ENCODE peak calls at places on chromosomes 5 and 9, in five cellular contexts. Q, T, D, E and I are unnamed samples.

GRCh38 chr5:375336-375920 is 53.9 kb downstream of the AHRR start:
- DNase-seq in Q (no peak), T (no peak), D (no peak), E (peak), I (no peak)

GRCh38 chr5:148855249-148856008 is 29.0 kb downstream of the ADRB2 start:
- DNase-seq in Q (no peak), T (no peak), D (no peak), E (no peak), I (no peak)

GRCh38 chr5:61575581-61575980 is 243.5 kb downstream of the ZSWIM6 start:
- DNase-seq in Q (no peak), T (no peak), D (peak), E (no peak), I (no peak)

GRCh38 chr9:37390759-37391158 is 31.7 kb upstream of the GRHPR start:
- DNase-seq in Q (peak), T (peak), D (peak), E (no peak), I (peak)

GRCh38 chr5:32814620-32815019 is 103.5 kb downstream of the NPR3 start:
- DNase-seq in Q (no peak), T (no peak), D (no peak), E (no peak), I (peak)

GRCh38 chr5:176955895-176956294 is 50.7 kb downstream of the UIMC1 start:
- DNase-seq in Q (no peak), T (no peak), D (no peak), E (no peak), I (peak)

GRCh38 chr9:18327106-18327505 is 146.8 kb upstream of the ADAMTSL1 start:
- DNase-seq in Q (no peak), T (no peak), D (no peak), E (no peak), I (no peak)

GRCh38 chr9:37035472-37036236 is 1.6 kb upstream of the PAX5 start:
- DNase-seq in Q (no peak), T (peak), D (no peak), E (no peak), I (peak)

GRCh38 chr5:172864161-172864560 is 30.1 kb downstream of the ERGIC1 start:
- DNase-seq in Q (no peak), T (no peak), D (no peak), E (no peak), I (no peak)

DNA sequence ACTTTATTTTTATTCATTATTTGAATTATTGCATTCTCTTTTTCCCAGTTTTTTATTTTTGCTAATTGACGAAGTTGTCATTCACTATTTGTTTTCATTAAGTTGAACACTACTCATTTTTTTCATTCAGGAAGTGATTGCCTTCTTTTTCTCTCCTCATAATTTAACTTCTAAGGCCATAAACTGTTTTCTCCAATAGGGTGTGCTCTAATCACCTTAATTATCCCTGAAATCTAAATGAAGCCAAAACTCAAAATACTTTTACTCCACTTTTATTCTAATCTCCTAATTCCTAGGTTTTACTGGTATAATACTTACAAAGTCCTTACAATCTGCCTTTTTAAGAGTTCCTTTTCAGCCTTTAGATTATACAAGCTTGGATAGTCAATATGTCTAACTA is 2.9 kb upstream of the OR13C2 start:
- DNase-seq in Q (peak), T (no peak), D (no peak), E (no peak), I (peak)
- TF ChIP-seq CTCF in Q (peak), T (peak), D (no peak), E (no peak), I (peak)

DNA sequence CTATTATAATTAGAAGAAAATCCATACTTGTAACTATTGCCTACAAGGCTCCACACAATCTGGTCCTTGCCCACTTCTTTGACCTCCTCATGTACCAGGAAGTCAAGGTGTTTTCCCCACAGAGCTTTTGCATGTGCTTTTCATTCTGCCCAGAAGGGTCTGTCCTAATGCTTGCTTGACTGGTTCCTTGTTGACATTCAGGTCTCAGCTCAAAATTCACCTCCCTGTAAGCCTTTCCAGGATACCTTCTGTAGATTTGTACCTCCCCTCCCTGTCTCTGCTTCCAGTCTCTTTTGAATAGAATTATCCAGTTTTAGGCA is 33.6 kb upstream of the HSD17B4 start:
- DNase-seq in Q (no peak), T (no peak), D (peak), E (no peak), I (no peak)
- H3K4me3 ChIP-seq in Q (no peak), T (no peak), D (no peak), E (no peak), I (no peak)

GRCh38 chr9:126775926-126776325 is 28.9 kb upstream of the ZBTB43 start:
- DNase-seq in Q (no peak), T (no peak), D (no peak), E (no peak), I (no peak)

GRCh38 chr9:126777733-126778132 is 27.1 kb upstream of the ZBTB43 start:
- DNase-seq in Q (no peak), T (no peak), D (no peak), E (no peak), I (no peak)

DNA sequence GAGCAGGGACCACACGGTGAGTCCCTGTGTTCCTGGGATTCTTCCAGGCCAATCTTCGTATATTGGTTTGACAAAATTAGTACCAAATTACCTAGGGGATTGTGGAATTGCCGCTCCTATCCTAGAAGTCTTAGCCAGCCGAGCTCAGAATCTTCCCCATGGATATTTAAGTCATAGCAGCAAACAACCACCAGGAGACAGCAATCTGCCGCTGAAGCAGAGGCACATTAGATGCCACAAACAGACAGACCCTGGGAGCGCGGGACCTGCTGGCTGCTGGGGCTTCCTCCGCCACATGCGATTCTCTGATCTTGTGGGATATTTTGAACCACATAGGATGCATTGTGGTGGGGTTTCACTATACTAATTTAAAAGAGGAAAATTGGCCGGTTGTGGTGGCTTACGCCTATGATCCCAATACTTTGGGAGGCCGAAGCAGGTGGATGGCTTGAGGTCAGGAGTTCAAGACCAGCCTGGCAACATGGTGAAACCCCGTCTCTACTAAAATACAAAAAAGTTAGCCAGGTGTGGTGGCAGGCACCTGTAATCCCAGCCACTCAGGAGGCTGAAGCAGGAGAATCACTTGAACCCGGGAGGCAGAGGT is 31.7 kb upstream of the ZBTB43 start:
- DNase-seq in Q (no peak), T (no peak), D (no peak), E (no peak), I (peak)
- TF ChIP-seq CTCF in Q (peak), T (peak), D (no peak), E (peak), I (peak)

GRCh38 chr9:135242406-135242805 is 154.9 kb downstream of the OLFM1 start:
- DNase-seq in Q (no peak), T (no peak), D (no peak), E (no peak), I (no peak)

GRCh38 chr9:135240222-135240621 is 152.8 kb downstream of the OLFM1 start:
- DNase-seq in Q (no peak), T (no peak), D (no peak), E (no peak), I (no peak)

GRCh38 chr9:135243201-135244190 is 156.0 kb downstream of the OLFM1 start:
- DNase-seq in Q (no peak), T (no peak), D (no peak), E (no peak), I (no peak)

GRCh38 chr9:135240871-135241311 is 153.4 kb downstream of the OLFM1 start:
- DNase-seq in Q (no peak), T (no peak), D (no peak), E (no peak), I (no peak)

DNA sequence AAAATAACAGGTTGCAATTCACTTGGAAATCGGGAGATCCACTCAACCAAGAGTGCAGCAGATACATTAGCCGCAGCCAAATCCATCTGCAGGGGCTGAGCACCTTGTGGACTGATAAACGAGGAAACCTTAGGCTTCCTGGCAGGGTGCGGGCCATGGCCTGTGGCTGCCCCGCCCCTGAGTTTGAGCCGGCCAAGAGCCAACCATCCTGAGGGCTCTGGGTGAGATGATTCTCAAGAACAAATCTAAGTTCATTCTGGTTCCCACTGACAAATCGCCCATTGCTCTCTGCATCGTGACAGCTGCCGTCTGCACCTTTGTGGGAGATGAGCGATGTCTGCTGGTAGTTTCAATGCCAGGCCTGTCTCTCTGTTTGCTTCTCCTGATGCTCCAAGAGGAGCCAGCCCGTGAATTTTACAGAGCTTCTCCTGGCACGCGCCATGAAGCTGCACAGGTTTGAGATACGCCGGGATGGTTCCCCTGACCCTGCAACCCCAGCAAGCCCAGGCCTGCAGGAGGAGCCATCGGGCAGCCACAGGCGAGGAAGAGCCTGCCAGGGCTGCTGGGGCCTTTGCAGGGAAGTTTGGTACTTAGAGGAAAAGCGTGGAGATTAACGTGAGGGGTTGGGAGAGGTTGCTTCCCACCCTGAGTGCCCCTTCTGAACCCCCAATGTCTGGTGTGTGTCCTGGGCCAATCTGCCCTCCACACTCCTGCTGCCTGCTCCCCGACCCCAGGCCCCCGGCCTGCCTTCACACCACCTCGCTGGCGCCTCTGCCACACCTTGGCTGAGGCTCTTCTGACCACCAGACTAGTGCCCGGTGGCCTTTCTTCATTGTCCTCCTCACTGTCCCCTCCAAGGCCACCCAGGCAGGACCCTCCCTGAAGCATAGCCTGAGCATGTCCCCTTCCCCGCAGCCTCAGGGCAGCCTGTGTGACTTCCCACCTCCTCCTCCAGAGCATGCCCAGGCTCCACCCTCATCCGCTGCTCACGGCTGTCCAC is 154.2 kb downstream of the OLFM1 start:
- DNase-seq in Q (no peak), T (no peak), D (no peak), E (no peak), I (no peak)
- H3K4me3 ChIP-seq in Q (no peak), T (no peak), D (no peak), E (no peak), I (no peak)

GRCh38 chr9:3032898-3033297 is 189.0 kb upstream of the PUM3 start:
- DNase-seq in Q (no peak), T (peak), D (no peak), E (no peak), I (no peak)

GRCh38 chr9:3040761-3041160 is 196.9 kb upstream of the PUM3 start:
- DNase-seq in Q (no peak), T (no peak), D (no peak), E (no peak), I (no peak)

DNA sequence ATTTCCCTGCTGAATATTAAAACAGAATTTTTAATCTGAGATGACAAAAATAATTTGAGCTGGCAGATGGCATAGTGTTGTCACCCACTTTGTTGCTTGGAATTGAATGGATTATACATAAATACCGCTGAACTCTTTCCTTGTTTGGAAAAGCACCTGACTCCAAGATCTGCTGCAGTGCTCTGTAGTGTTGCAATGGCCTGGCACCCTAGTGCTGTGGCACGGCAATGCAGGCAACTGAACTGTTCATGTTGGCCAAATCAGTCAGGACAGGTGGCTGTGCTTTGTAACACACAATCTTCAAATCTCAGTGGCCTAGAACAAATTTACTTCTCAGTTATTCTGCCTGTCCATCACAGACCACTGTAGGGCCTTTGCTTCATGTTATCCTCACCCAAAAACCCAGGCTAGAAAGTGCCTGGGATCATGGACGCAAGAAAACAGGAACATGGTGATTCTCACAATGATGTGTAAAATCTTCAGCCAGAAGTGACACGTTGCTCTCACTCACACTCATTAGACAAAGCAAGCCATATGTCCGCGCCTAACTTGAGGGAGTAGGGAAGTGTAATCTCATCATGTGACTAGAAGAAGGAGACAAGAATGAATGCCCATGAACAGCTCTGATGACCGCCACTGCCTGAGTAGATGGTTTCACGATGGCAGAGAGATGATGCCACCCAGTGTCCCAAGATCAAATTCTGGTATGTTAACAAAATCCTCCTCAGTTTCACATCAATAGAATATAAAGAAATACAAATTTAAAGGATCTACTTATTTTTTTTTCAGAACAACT is 191.9 kb upstream of the PUM3 start:
- DNase-seq in Q (no peak), T (no peak), D (no peak), E (no peak), I (no peak)
- TF ChIP-seq CTCF in Q (no peak), T (no peak), D (no peak), E (no peak), I (no peak)

DNA sequence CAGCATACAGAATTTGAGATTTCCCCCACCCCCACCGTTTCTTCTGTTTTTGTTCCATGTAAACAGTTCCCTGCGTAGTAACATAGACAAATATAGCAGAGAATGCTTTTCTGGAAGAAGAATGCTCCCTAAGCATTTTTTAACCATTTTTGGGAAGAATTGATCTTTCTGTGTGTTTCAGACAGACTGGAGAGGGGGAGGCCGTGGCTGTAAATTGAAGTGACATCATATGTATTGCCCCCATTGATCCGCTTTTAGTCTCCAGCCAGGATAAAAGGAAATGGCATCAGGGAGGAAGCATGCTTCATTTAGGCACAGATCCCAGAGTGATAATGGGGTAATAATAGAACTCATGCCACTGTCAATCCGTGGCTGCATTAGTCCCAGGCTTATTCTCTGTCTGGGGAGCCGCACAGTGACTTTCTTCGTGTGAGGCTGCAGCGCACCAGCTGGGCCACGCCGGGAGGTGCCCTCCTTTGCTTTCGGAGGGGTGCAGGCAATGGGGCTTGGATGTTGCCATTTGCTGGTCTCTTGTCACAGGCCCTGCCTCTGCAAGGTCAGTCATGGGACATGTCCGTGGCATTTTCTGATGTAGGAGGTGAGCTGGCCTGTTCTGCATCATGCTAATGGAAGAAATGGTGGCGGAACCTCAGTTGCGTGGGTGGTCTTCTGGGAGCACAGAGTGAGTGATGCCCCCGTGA is 261.5 kb downstream of the FANCC start:
- DNase-seq in Q (no peak), T (no peak), D (no peak), E (no peak), I (peak)
- H3K4me3 ChIP-seq in Q (no peak), T (no peak), D (peak), E (peak), I (no peak)

GRCh38 chr5:56002303-56002702 is 7.5 kb upstream of the IL6ST start:
- DNase-seq in Q (no peak), T (no peak), D (no peak), E (no peak), I (no peak)

GRCh38 chr5:55994998-55995914 is 493 bp upstream of the IL6ST start:
- DNase-seq in Q (peak), T (peak), D (peak), E (peak), I (peak)

GRCh38 chr5:55993628-55994501 is 898 bp downstream of the IL6ST start:
- DNase-seq in Q (peak), T (peak), D (no peak), E (no peak), I (peak)

GRCh38 chr5:55994502-55994997 is at the start of gene IL6ST:
- DNase-seq in Q (no peak), T (no peak), D (peak), E (no peak), I (peak)

GRCh38 chr5:55997742-55998351 is 3.1 kb upstream of the IL6ST start:
- DNase-seq in Q (no peak), T (no peak), D (no peak), E (no peak), I (no peak)
- TF ChIP-seq CTCF in Q (no peak), T (no peak), D (no peak), E (no peak), I (no peak)

DNA sequence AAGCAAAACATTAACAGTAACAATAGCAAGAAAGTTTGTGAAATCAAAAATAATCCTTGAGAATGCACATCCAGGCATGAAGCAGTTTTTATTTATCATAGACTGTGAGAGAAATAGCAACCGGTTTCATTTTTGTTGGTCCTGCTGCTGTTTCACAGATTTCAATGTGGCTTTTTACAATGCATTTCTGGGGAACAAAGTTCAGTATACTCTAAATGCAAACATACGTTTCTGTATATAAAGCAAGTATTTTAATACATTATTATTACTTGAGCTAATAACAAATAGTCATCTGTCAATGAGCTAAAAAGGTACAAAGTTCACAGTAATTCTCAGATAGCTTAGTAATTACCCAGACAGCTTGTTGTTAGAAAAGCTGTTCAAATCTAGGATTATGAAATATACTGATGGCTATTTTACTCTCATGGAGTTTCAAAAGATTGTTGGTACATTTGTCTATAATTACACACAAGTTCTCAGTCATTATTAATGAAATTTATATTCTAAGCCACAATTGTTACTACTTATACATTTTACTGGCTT is 50.8 kb downstream of the PBX3 start:
- DNase-seq in Q (no peak), T (no peak), D (no peak), E (no peak), I (no peak)
- H3K4me3 ChIP-seq in Q (no peak), T (no peak), D (no peak), E (no peak), I (no peak)

GRCh38 chr9:134373269-134373668 is 47.0 kb downstream of the RXRA start:
- DNase-seq in Q (no peak), T (no peak), D (no peak), E (no peak), I (no peak)
- TF ChIP-seq CTCF in Q (no peak), T (peak), D (no peak), E (no peak), I (no peak)

GRCh38 chr9:2159521-2160417 is 144.6 kb downstream of the SMARCA2 start:
- DNase-seq in Q (peak), T (no peak), D (no peak), E (no peak), I (peak)
- H3K4me3 ChIP-seq in Q (peak), T (peak), D (peak), E (peak), I (peak)